ENCODE peak calls at places on chromosomes 2 and 18, in six cellular contexts. A is AG09319, L is EH, Z is epithelial cell of esophagus, N is PC-9, J is endothelial cell of umbilical vein. U is an unnamed sample.

GRCh38 chr2:99836670-99837069 is 305.7 kb downstream of the AFF3 start:
- DNase-seq in Z (no peak), A (peak), N (no peak), J (no peak), L (peak), U (peak)

GRCh38 chr2:230650585-230651137 is 62.0 kb upstream of the CAB39 start:
- DNase-seq in A (no peak), J (no peak), L (no peak), N (peak), Z (no peak), U (no peak)

GRCh38 chr18:9984025-9984424 is 70.2 kb downstream of the VAPA start:
- DNase-seq in L (peak), Z (no peak), J (no peak), N (no peak), A (no peak), U (no peak)

GRCh38 chr18:45619062-45619825 is 4.0 kb downstream of the SLC14A2 start:
- DNase-seq in A (no peak), J (no peak), Z (peak), N (no peak), L (no peak), U (no peak)

GRCh38 chr2:84450288-84451227 is 8.5 kb downstream of the SUCLG1 start:
- DNase-seq in Z (no peak), J (no peak), N (no peak), A (no peak), L (no peak), U (no peak)

GRCh38 chr18:60809937-60810336 is 437.4 kb upstream of the MC4R start:
- DNase-seq in A (no peak), Z (peak), L (no peak), J (no peak), N (no peak), U (no peak)

GRCh38 chr2:23497536-23497935 is 112.6 kb downstream of the KLHL29 start:
- DNase-seq in A (no peak), N (no peak), Z (no peak), L (no peak), J (peak), U (no peak)

GRCh38 chr2:83991992-83992391 is 467.1 kb downstream of the SUCLG1 start:
- DNase-seq in J (no peak), L (no peak), N (no peak), Z (peak), A (no peak), U (peak)

GRCh38 chr2:237669628-237670351 is 42.4 kb downstream of the LRRFIP1 start:
- DNase-seq in L (peak), J (no peak), N (no peak), Z (no peak), A (peak), U (peak)

GRCh38 chr2:230672836-230673235 is 39.8 kb upstream of the CAB39 start:
- DNase-seq in J (no peak), L (no peak), A (no peak), Z (no peak), N (no peak), U (no peak)

GRCh38 chr2:43139996-43140621 is 86.3 kb downstream of the ZFP36L2 start:
- DNase-seq in J (peak), A (no peak), N (no peak), Z (no peak), L (peak), U (no peak)

GRCh38 chr18:79476031-79476917 is 80.5 kb downstream of the NFATC1 start:
- DNase-seq in N (no peak), L (peak), A (no peak), Z (no peak), J (no peak), U (no peak)

GRCh38 chr2:7792031-7792651 is 874.9 kb downstream of the RNF144A start:
- DNase-seq in N (peak), A (no peak), Z (no peak), J (no peak), L (no peak), U (no peak)

GRCh38 chr2:75064691-75065396 is 106.4 kb downstream of the POLE4 start:
- DNase-seq in J (peak), A (no peak), N (peak), Z (peak), L (peak), U (peak)

GRCh38 chr18:9986156-9986930 is 72.5 kb downstream of the VAPA start:
- DNase-seq in Z (no peak), J (no peak), N (no peak), L (no peak), A (no peak), U (no peak)

GRCh38 chr2:233977296-233977837 is 60.2 kb downstream of the TRPM8 start:
- DNase-seq in J (no peak), N (no peak), Z (no peak), A (no peak), L (no peak), U (no peak)

GRCh38 chr18:26458526-26459232 is 89.7 kb downstream of the KCTD1 start:
- DNase-seq in L (peak), N (no peak), A (no peak), Z (peak), J (peak), U (peak)

U was measured in EL.